ENCODE peak calls at places on chromosomes 6 and 20, in ten cellular contexts. E is HT1080, R is tibial artery, G is NCI-H2081, F is NCI-H1092 treated with DMSO at 0.1 percent for 48 hours, X is nephron progenitor cell, U is substantia nigra, D is amniotic stem cell, B is DMS153, W is memory B cell. T is an unnamed sample.

GRCh38 chr6:69643688-69644087 is 153.1 kb downstream of the LMBRD1 start:
- DNase-seq in E (no peak), U (no peak), G (no peak), R (no peak), D (no peak), W (no peak), F (no peak), B (no peak), X (no peak), T (no peak)

GRCh38 chr20:15162061-15162740 is 824.8 kb upstream of the FLRT3 start:
- DNase-seq in U (no peak), E (peak; percentile 14), F (no peak), B (no peak), X (no peak), D (no peak), R (no peak), W (no peak), G (no peak), T (no peak)

GRCh38 chr6:26553739-26554668 is 15.8 kb downstream of the HMGN4 start:
- DNase-seq in G (peak; percentile 78), W (peak; percentile 76), F (peak; percentile 39), U (no peak), D (peak; percentile 81), B (peak; percentile 76), X (peak; percentile 86), R (peak; percentile 89), E (peak; percentile 90), T (peak; percentile 86)

GRCh38 chr6:31834704-31835375 is 7.3 kb downstream of the HSPA1B start:
- DNase-seq in R (peak; percentile 87), X (peak; percentile 71), W (peak; percentile 85), F (peak; percentile 87), D (peak; percentile 73), U (peak; percentile 66), G (peak; percentile 83), E (no peak), B (no peak), T (peak; percentile 96)

GRCh38 chr6:46719099-46719498 is 16.1 kb downstream of the PLA2G7 start:
- DNase-seq in X (no peak), E (peak; percentile 95), U (no peak), G (no peak), D (no peak), W (no peak), R (no peak), B (no peak), F (no peak), T (no peak)

GRCh38 chr6:138440758-138441362 is 36.8 kb downstream of the HEBP2 start:
- DNase-seq in W (no peak), G (no peak), F (no peak), X (no peak), B (no peak), R (no peak), U (no peak), E (no peak), D (no peak), T (no peak)

GRCh38 chr6:166105341-166106075 is 62.1 kb downstream of the TBXT start:
- DNase-seq in G (no peak), X (no peak), F (no peak), B (no peak), W (no peak), U (no peak), R (no peak), E (no peak), D (no peak), T (no peak)

GRCh38 chr6:157954150-157955117 is 27.2 kb upstream of the SYNJ2 start:
- DNase-seq in R (no peak), X (no peak), W (no peak), G (no peak), B (no peak), U (no peak), F (no peak), D (no peak), E (no peak), T (no peak)